ENCODE peak calls at places on chromosome 13, in seven cellular contexts. S, N, T, K, Y, W and E are unnamed samples.

GRCh38 chr13:32403108-32403507 is 24.8 kb downstream of the N4BP2L1 start:
- DNase-seq in N (no peak), K (no peak), S (no peak), T (no peak), W (no peak), Y (no peak), E (no peak)

GRCh38 chr13:77779461-77780272 is 82.2 kb downstream of the SLAIN1 start:
- DNase-seq in T (no peak), W (peak), Y (no peak), K (peak), S (no peak), N (peak), E (peak)

GRCh38 chr13:114226088-114226487 is 8.6 kb upstream of the CDC16 start:
- DNase-seq in W (no peak), Y (no peak), S (no peak), T (no peak), N (no peak), K (no peak), E (no peak)

GRCh38 chr13:101449971-101450748 is 2.3 kb upstream of the ITGBL1 start:
- DNase-seq in N (no peak), K (no peak), Y (peak), W (peak), T (no peak), S (no peak), E (no peak)

GRCh38 chr13:38519229-38519910 is 167.5 kb upstream of the FREM2 start:
- DNase-seq in T (no peak), N (no peak), S (no peak), K (no peak), W (no peak), Y (no peak), E (no peak)

GRCh38 chr13:79483302-79483701 is 2.3 kb downstream of the NDFIP2 start:
- DNase-seq in Y (no peak), T (no peak), K (no peak), W (no peak), S (no peak), N (no peak), E (no peak)

GRCh38 chr13:60654405-60654804 is 257.4 kb downstream of the TDRD3 start:
- DNase-seq in W (no peak), S (no peak), N (peak), T (no peak), Y (no peak), K (peak), E (no peak)

GRCh38 chr13:29758591-29759114 is 91.8 kb downstream of the UBL3 start:
- DNase-seq in K (no peak), Y (no peak), S (no peak), W (no peak), N (no peak), T (no peak), E (no peak)

GRCh38 chr13:34369925-34370324 is 552.0 kb downstream of the RFC3 start:
- DNase-seq in T (no peak), S (no peak), W (no peak), Y (no peak), N (no peak), K (no peak), E (no peak)

GRCh38 chr13:91904597-91904996 is 506.2 kb downstream of the GPC5 start:
- DNase-seq in K (no peak), T (no peak), N (no peak), S (no peak), W (no peak), Y (no peak), E (no peak)

GRCh38 chr13:35979378-35979911 is 151.7 kb downstream of the DCLK1 start:
- DNase-seq in T (peak), K (peak), N (peak), S (peak), Y (peak), W (no peak), E (peak)

GRCh38 chr13:102128216-102128800 is 273.5 kb downstream of the FGF14 start:
- DNase-seq in T (no peak), K (peak), W (no peak), N (no peak), S (no peak), Y (no peak), E (peak)

GRCh38 chr13:75744127-75744526 is 108.0 kb downstream of the LMO7 start:
- DNase-seq in W (no peak), Y (no peak), S (no peak), T (no peak), K (no peak), N (no peak), E (no peak)

DNA sequence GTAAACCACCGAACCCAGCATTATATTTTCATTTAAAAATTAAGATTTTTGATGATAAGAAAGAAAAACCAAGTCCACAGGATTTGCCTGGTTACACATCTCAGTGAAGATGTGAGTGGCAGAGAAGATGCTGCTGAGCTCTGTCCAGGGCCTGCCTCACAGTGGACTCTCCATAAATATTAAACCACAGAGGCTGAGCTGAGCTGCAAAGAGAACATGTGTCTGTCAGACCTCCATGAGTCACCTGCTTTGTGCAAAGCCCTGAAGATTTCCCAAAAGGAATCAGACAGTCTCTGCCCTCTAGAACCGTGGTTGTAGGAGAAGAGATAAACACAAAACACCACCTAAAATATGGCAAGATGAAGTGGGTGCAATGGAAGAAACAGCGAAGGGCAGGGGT is 127.2 kb upstream of the TSC22D1 start:
- DNase-seq in T (no peak), S (no peak), K (no peak), W (no peak), Y (no peak), N (no peak), E (peak)
- TF ChIP-seq POLR2A in T (no peak), S (no peak), K (no peak), W (no peak), Y (no peak), N (no peak), E (no peak)

DNA sequence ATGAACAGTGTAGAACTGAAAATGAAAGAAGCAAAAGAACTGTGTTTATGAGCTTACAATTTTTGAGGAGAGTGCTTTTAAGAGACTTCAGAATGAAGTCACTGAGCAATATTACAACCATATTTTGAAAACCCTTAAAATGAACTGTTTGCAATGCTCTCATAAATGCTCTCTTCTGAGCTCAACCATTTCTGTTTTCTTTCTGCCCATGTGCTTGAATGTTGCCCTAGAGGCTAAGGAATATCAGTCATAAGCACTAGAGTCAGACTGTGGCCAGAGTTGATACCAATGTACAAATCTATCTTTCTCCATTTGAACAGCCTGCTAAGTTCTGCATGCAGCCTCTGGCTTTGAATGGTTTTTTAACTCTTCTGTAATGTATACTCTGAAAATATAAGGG is 1092.8 kb downstream of the PCDH9 start:
- DNase-seq in K (no peak), W (no peak), S (no peak), T (no peak), Y (no peak), N (no peak), E (no peak)
- H3K4me3 ChIP-seq in K (no peak), W (no peak), S (no peak), T (no peak), Y (no peak), N (no peak), E (no peak)

GRCh38 chr13:50529154-50529882 is 314.2 kb downstream of the DLEU7 start:
- DNase-seq in S (peak), K (peak), Y (peak), N (peak), W (no peak), T (no peak), E (peak)
- TF ChIP-seq POLR2A in S (no peak), K (peak), Y (no peak), N (no peak), W (no peak), T (no peak), E (no peak)

GRCh38 chr13:41019578-41020347 is 647 bp upstream of the ELF1 start:
- DNase-seq in S (no peak), Y (no peak), K (no peak), T (no peak), N (no peak), W (no peak), E (no peak)
- H3K4me3 ChIP-seq in S (peak), Y (no peak), K (no peak), T (peak), N (no peak), W (peak), E (no peak)

DNA sequence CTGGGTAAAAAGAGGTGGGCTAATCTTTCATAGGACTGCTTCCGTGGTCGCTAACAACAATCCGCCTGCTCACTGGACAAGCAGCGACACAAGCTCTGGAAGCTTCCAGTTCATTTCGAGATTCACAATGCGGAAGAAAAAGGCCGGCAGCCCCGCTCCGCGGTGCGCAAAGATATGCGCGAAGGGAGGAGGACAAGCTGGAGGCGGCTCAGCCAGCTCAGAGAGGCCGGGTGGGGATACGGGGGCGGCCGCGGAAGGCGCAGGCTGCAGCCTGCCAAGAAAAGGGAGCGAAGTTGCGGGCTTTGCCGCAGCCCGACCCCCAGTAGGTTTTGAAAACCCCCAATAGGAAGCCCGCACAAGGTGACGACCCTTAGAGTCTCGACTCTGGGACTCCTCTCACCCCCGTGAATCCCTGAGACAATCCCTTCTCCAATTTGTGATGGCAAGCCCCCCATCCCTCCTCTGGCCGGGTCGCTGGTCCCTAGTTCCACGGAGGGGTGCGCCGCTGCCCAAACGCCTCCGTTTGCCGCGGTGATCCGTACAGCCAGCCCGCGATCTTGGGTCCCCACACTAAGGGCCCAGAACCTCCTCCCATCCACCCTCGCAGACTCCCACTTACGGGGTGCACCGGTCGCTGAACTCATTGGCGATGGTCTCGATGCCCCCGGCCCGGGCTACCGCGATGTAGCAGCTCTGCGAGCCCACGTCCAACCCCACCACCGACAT is 684 bp downstream of the HSPH1 start:
- DNase-seq in W (no peak), K (peak), Y (peak), S (no peak), N (peak), T (peak), E (peak)
- TF ChIP-seq POLR2A in W (no peak), K (peak), Y (no peak), S (no peak), N (peak), T (no peak), E (no peak)